ENCODE peak calls at places on chromosome 14, in five cellular contexts. R is GM12878, H is adrenal gland, T is IMR-90, N is stomach. E is an unnamed sample.

GRCh38 chr14:101120636-101121398 is 217.3 kb upstream of the RTL1 start:
- DNase-seq in H (no peak), N (peak; percentile 26), T (no peak), R (no peak), E (peak; percentile 87)

GRCh38 chr14:95452176-95452889 is 64.1 kb downstream of the SYNE3 start:
- DNase-seq in N (no peak), R (no peak), T (no peak), H (no peak), E (no peak)

GRCh38 chr14:98907981-98908544 is 363.9 kb downstream of the BCL11B start:
- DNase-seq in R (no peak), H (no peak), T (no peak), N (no peak), E (no peak)

GRCh38 chr14:74881425-74882102 is at the start of gene DLST:
- DNase-seq in N (peak; percentile 87), T (peak; percentile 84), R (peak; percentile 39), H (peak; percentile 88), E (peak; percentile 97)

GRCh38 chr14:55254581-55254980 is 16.6 kb upstream of the FBXO34 start:
- DNase-seq in N (no peak), H (no peak), T (no peak), R (no peak), E (no peak)

GRCh38 chr14:99578541-99579044 is 25.4 kb downstream of the CCDC85C start:
- DNase-seq in T (no peak), R (no peak), H (no peak), N (no peak), E (no peak)

GRCh38 chr14:35406811-35407630 is 2.5 kb upstream of the NFKBIA start:
- DNase-seq in R (no peak), H (no peak), N (no peak), T (peak; percentile 74), E (peak; percentile 68)

GRCh38 chr14:98498019-98498885 is 773.7 kb downstream of the BCL11B start:
- DNase-seq in R (no peak), T (no peak), H (no peak), N (no peak), E (no peak)

GRCh38 chr14:106841701-106842100 is 1315.3 kb downstream of the TMEM121 start:
- DNase-seq in R (no peak), N (no peak), H (peak; percentile 37), T (no peak), E (no peak)

GRCh38 chr14:28596336-28596735 is 170.3 kb upstream of the FOXG1 start:
- DNase-seq in N (no peak), H (no peak), T (no peak), R (no peak), E (no peak)

GRCh38 chr14:38122241-38122640 is 85.5 kb upstream of the SSTR1 start:
- DNase-seq in H (no peak), R (no peak), T (peak; percentile 51), N (no peak), E (no peak)

GRCh38 chr14:55434805-55435174 is 5.6 kb downstream of the TBPL2 start:
- DNase-seq in T (no peak), R (no peak), N (no peak), H (no peak), E (no peak)

GRCh38 chr14:37060496-37061260 is 111.7 kb downstream of the SLC25A21 start:
- DNase-seq in T (no peak), H (no peak), R (no peak), N (no peak), E (no peak)

GRCh38 chr14:71322660-71323250 is 415.5 kb downstream of the PCNX1 start:
- DNase-seq in N (no peak), R (peak; percentile 66), T (peak; percentile 67), H (no peak), E (no peak)

GRCh38 chr14:64684091-64684490 is 20.1 kb upstream of the PLEKHG3 start:
- DNase-seq in R (no peak), H (no peak), N (no peak), T (peak; percentile 73), E (no peak)

GRCh38 chr14:64688028-64688427 is 16.2 kb upstream of the PLEKHG3 start:
- DNase-seq in N (no peak), T (no peak), H (no peak), R (no peak), E (no peak)

GRCh38 chr14:64685364-64686130 is 18.7 kb upstream of the PLEKHG3 start:
- DNase-seq in H (no peak), T (no peak), N (no peak), R (no peak), E (no peak)

GRCh38 chr14:64688801-64689200 is 15.4 kb upstream of the PLEKHG3 start:
- DNase-seq in N (no peak), T (no peak), H (no peak), R (no peak), E (peak; percentile 83)

DNA sequence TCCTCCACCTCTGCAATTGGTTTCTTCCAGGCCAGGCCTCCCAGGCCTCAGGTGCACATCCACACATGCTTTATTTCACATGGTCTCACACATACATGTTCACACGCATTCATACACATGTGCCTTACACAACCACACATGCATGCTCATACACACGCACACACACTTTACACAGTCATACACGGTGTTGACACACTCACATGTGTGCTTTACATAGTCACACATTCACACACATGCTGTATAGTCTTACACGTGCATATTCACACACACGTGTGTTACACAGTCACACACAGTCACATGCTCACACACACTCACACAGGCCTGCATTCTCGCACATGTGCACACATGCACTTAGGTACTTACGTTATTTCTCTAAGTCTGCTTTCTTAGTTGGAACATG is 18.0 kb upstream of the PLEKHG3 start:
- DNase-seq in N (no peak), T (no peak), R (no peak), H (no peak), E (no peak)
- H3K4me3 ChIP-seq in N (no peak overlapping the region), T (no peak overlapping the region), R (no peak overlapping the region), H (no peak overlapping the region), E (no peak overlapping the region)

GRCh38 chr14:68566075-68566474 is 226.8 kb downstream of the ZFP36L1 start:
- DNase-seq in R (no peak), N (no peak), T (no peak), H (no peak), E (no peak)
- TF ChIP-seq POLR2A in R (no peak), N (no peak), T (no peak), H (no peak), E (no peak)

GRCh38 chr14:76844223-76844622 is 18.0 kb downstream of the LRRC74A start:
- DNase-seq in T (peak; percentile 29), R (no peak), H (peak; percentile 60), N (peak; percentile 32), E (peak; percentile 38)
- H3K4me3 ChIP-seq in T (no peak overlapping the region), R (no peak overlapping the region), H (no peak overlapping the region), N (no peak overlapping the region), E (no peak overlapping the region)

GRCh38 chr14:76918176-76918750 is 92.1 kb downstream of the LRRC74A start:
- DNase-seq in T (peak; percentile 90), N (peak; percentile 57), R (no peak), H (peak; percentile 59), E (peak; percentile 93)
- TF ChIP-seq POLR2A in T (no peak), N (no peak), R (no peak), H (peak; percentile 20), E (no peak)

GRCh38 chr14:103880334-103880985 is 33.1 kb upstream of the PPP1R13B start:
- DNase-seq in H (peak; percentile 73), N (peak; percentile 91), R (no peak), T (peak; percentile 51), E (peak; percentile 96)

GRCh38 chr14:103879570-103880333 is 32.4 kb upstream of the PPP1R13B start:
- DNase-seq in R (no peak), N (peak; percentile 91), H (peak; percentile 74), T (no peak), E (no peak)

GRCh38 chr14:103878180-103878579 is 30.8 kb upstream of the PPP1R13B start:
- DNase-seq in H (no peak), R (no peak), N (no peak), T (no peak), E (no peak)

GRCh38 chr14:103880986-103881926 is 33.9 kb upstream of the PPP1R13B start:
- DNase-seq in H (peak; percentile 43), T (no peak), N (peak; percentile 83), R (no peak), E (no peak)

GRCh38 chr14:103879118-103879569 is 31.8 kb upstream of the PPP1R13B start:
- DNase-seq in T (no peak), N (no peak), R (no peak), H (no peak), E (no peak)
- H3K4me3 ChIP-seq in T (no peak overlapping the region), N (peak overlapping the region; percentile 46), R (no peak overlapping the region), H (no peak overlapping the region), E (no peak overlapping the region)

GRCh38 chr14:22564463-22564862 is 24.6 kb downstream of the DAD1 start:
- DNase-seq in T (no peak), R (no peak), N (no peak), H (no peak), E (no peak)
- TF ChIP-seq POLR2A in T (no peak), R (no peak), N (no peak), H (no peak), E (no peak)

DNA sequence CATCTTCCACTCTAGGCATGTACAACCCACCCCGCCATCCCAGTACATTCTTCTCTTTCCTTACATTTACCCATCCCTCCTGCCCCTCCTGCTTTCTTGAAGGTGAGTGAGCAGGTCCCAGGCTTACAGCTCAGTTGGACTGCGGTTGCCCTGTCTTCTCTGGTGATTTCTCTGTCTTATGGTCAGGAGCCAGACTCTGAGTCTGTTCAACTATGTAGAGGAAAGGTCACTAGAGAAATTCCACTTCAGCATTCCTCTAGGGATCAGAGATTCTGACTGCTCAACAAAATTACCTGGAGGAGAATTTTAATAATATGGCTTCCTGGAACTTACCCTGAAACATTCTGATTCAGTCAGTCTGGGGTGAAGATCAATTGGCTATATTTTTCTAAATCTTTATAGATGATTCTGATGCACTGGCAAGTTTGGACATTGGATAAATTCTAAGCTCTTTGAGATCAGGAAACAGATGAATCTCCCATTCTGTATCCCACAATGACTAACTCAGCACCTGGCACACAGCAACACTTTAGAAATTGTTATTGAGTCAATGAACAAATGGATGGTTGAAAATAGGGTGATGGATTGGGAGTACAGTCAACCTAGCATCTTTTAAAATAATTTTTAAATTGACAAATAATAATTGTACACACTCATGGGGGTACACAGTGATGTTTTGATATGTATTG is 128.6 kb upstream of the HIF1A start:
- DNase-seq in N (no peak), R (no peak), H (no peak), T (peak; percentile 76), E (no peak)
- H3K4me3 ChIP-seq in N (no peak overlapping the region), R (no peak overlapping the region), H (no peak overlapping the region), T (no peak overlapping the region), E (no peak overlapping the region)

DNA sequence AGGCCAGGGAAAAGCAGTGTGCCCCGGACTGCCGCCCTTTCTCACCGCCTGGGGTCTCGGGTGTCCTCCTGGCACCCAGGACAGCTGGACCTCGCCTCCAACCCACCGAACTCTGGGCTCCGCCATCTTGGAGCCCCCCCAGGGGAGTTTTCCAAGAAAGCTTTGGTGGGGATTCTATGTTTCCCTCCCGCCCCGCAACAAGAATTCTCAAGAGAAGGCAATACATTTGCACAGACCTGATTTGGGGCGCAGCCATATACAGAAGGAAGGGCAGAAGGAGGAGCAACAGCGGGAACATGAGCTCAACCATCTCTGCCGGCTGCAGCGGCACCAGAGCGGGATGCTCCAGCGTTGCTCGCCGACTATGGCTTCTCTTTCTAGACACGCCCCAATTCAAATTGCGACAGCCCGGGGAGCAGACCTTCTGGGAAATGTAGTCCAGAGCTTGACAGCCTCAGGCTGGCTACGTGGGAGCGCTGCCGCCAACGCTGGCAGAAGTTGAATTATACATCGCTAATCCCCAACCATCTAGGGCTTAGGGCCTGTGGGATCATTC is at the start of gene RDH11:
- DNase-seq in N (peak; percentile 84), H (peak; percentile 88), T (peak; percentile 89), R (peak; percentile 50), E (peak; percentile 85)
- TF ChIP-seq POLR2A in N (no peak), H (peak; percentile 88), T (peak; percentile 92), R (peak; percentile 91), E (no peak)

GRCh38 chr14:93068721-93069120 is 47.0 kb downstream of the ITPK1 start:
- DNase-seq in N (no peak), H (no peak), R (no peak), T (no peak), E (no peak)
- H3K4me3 ChIP-seq in N (no peak overlapping the region), H (no peak overlapping the region), R (no peak overlapping the region), T (no peak overlapping the region), E (no peak overlapping the region)

E was measured in lower leg skin.